ENCODE peak calls at places on chromosomes 11 and 22, in ten cellular contexts. G, H, C, W, Q, P, O, U, Y and S are unnamed samples.

GRCh38 chr11:80515097-80515496 is 1074.3 kb upstream of the TENM4 start:
- DNase-seq in G (no peak), H (no peak), C (no peak), W (no peak), Q (no peak), P (no peak), O (no peak), U (no peak), Y (no peak), S (no peak)

GRCh38 chr11:67056640-67057409 is at the start of gene RHOD:
- DNase-seq in G (no peak), H (no peak), C (peak), W (peak), Q (peak), P (no peak), O (no peak), U (no peak), Y (peak), S (peak)

GRCh38 chr22:41447435-41448188 is 1.0 kb upstream of the TOB2 start:
- DNase-seq in G (peak), H (peak), C (peak), W (peak), Q (peak), P (no peak), O (peak), U (peak), Y (peak), S (no peak)

GRCh38 chr11:2549491-2549875 is 104.7 kb downstream of the KCNQ1 start:
- DNase-seq in G (no peak), H (no peak), C (no peak), W (no peak), Q (peak), P (no peak), O (no peak), U (no peak), Y (no peak), S (no peak)

GRCh38 chr11:1824221-1825038 is 10.4 kb upstream of the SYT8 start:
- DNase-seq in G (no peak), H (no peak), C (no peak), W (peak), Q (no peak), P (no peak), O (no peak), U (no peak), Y (no peak), S (no peak)

GRCh38 chr11:27012254-27012921 is 18.5 kb downstream of the FIBIN start:
- DNase-seq in G (peak), H (peak), C (peak), W (peak), Q (no peak), P (no peak), O (no peak), U (no peak), Y (no peak), S (no peak)

GRCh38 chr11:118088531-118088930 is 1.8 kb upstream of the SMIM35 start:
- DNase-seq in G (peak), H (no peak), C (peak), W (no peak), Q (peak), P (no peak), O (peak), U (no peak), Y (no peak), S (no peak)

GRCh38 chr22:20777420-20778177 is 3.7 kb downstream of the SERPIND1 start:
- DNase-seq in G (peak), H (peak), C (peak), W (no peak), Q (no peak), P (no peak), O (no peak), U (no peak), Y (peak), S (no peak)

GRCh38 chr11:105573091-105573490 is 36.8 kb upstream of the GRIA4 start:
- DNase-seq in G (peak), H (no peak), C (no peak), W (no peak), Q (no peak), P (no peak), O (no peak), U (no peak), Y (no peak), S (no peak)

GRCh38 chr11:113481672-113482071 is 6.5 kb upstream of the DRD2 start:
- DNase-seq in G (no peak), H (no peak), C (no peak), W (no peak), Q (no peak), P (no peak), O (no peak), U (no peak), Y (no peak), S (no peak)

GRCh38 chr22:38833061-38833460 is 10.8 kb downstream of the NPTXR start:
- DNase-seq in G (no peak), H (no peak), C (no peak), W (no peak), Q (no peak), P (no peak), O (no peak), U (no peak), Y (no peak), S (no peak)

GRCh38 chr11:43632171-43632570 is 48.4 kb upstream of the HSD17B12 start:
- DNase-seq in G (peak), H (no peak), C (no peak), W (no peak), Q (no peak), P (no peak), O (no peak), U (no peak), Y (no peak), S (no peak)

GRCh38 chr11:6682591-6682935 is 577 bp downstream of the MRPL17 start:
- DNase-seq in G (peak), H (no peak), C (no peak), W (no peak), Q (peak), P (no peak), O (no peak), U (no peak), Y (no peak), S (no peak)

GRCh38 chr22:32396746-32397145 is 15.3 kb downstream of the RTCB start:
- DNase-seq in G (peak), H (peak), C (no peak), W (no peak), Q (no peak), P (no peak), O (no peak), U (no peak), Y (no peak), S (no peak)

GRCh38 chr11:10275714-10276113 is 18.3 kb downstream of the SBF2 start:
- DNase-seq in G (peak), H (no peak), C (no peak), W (no peak), Q (no peak), P (no peak), O (no peak), U (no peak), Y (no peak), S (no peak)

GRCh38 chr11:68313574-68314202 is 1.3 kb downstream of the LRP5 start:
- DNase-seq in G (peak), H (no peak), C (no peak), W (no peak), Q (peak), P (no peak), O (peak), U (no peak), Y (no peak), S (no peak)